ENCODE peak calls at places on chromosomes 3 and 15, in four cellular contexts. E is GM12878, Y is cardiac fibroblast, S is A549. J is an unnamed sample.

GRCh38 chr3:56985460-56986327 is 74.8 kb upstream of the SPATA12 start:
- DNase-seq in E (no peak), Y (peak; percentile 50), S (no peak), J (no peak)

GRCh38 chr3:188605231-188605630 is 451.3 kb downstream of the LPP start:
- DNase-seq in E (no peak), Y (no peak), S (no peak), J (no peak)

GRCh38 chr3:123618768-123619484 is 34.1 kb upstream of the HACD2 start:
- DNase-seq in E (no peak), Y (peak; percentile 94), S (no peak), J (no peak)

GRCh38 chr3:20074226-20075063 is 34.2 kb downstream of the KAT2B start:
- DNase-seq in E (no peak), Y (peak; percentile 53), S (no peak), J (no peak)

GRCh38 chr3:182644800-182645433 is 148.4 kb upstream of the ATP11B start:
- DNase-seq in E (no peak), Y (no peak), S (no peak), J (no peak)

GRCh38 chr15:63015618-63016017 is 26.9 kb upstream of the TPM1 start:
- DNase-seq in E (no peak), Y (peak; percentile 73), S (peak; percentile 68), J (no peak)

GRCh38 chr15:22942877-22943276 is 37.3 kb downstream of the CYFIP1 start:
- DNase-seq in E (no peak), Y (no peak), S (no peak), J (no peak)

GRCh38 chr3:141894524-141895176 is 18.2 kb downstream of the ATP1B3 start:
- DNase-seq in E (no peak), Y (peak; percentile 85), S (peak; percentile 56), J (no peak)

GRCh38 chr3:37912052-37912733 is 50.5 kb downstream of the CTDSPL start:
- DNase-seq in E (no peak), Y (no peak), S (no peak), J (no peak)

GRCh38 chr3:46840491-46840890 is 22.8 kb downstream of the MYL3 start:
- DNase-seq in E (no peak), Y (no peak), S (no peak), J (no peak)

GRCh38 chr3:16899919-16900318 is 15.2 kb downstream of the PLCL2 start:
- DNase-seq in E (no peak), Y (no peak), S (no peak), J (no peak)
- H3K4me3 ChIP-seq in E (no peak overlapping the region), Y (no peak overlapping the region), S (no peak overlapping the region), J (no peak overlapping the region)

DNA sequence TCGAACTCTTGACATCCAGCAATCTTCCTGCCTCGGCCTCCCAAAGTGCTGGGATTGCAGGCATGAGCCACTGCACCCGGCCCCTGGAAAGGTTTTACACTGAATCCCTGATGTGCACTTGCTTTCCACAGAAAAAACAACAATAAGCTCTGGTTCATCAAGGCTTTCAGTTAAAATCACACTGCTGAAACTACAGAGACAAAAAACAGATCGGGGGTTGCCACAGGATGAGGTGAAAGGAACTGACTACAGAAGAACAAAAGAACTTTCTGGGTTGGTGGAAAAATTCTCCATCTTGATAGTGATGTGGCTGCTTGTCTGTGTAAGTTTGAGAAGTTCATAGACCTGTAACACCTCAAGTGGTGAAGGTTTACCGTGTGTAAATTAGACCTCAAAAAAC is 2.9 kb downstream of the RAB43 start:
- DNase-seq in E (no peak), Y (no peak), S (no peak), J (no peak)
- H3K4me3 ChIP-seq in E (peak overlapping the region; percentile 65), Y (no peak overlapping the region), S (no peak overlapping the region), J (no peak overlapping the region)

GRCh38 chr15:77747175-77748077 is 114.7 kb upstream of the LINGO1 start:
- DNase-seq in E (no peak), Y (no peak), S (no peak), J (no peak)
- H3K4me3 ChIP-seq in E (no peak overlapping the region), Y (no peak overlapping the region), S (no peak overlapping the region), J (no peak overlapping the region)

GRCh38 chr3:14405886-14406238 is 3.5 kb downstream of the SLC6A6 start:
- DNase-seq in E (no peak), Y (no peak), S (peak; percentile 49), J (no peak)
- H3K4me3 ChIP-seq in E (peak overlapping the region; percentile 89), Y (no peak overlapping the region), S (peak overlapping the region; percentile 75), J (no peak overlapping the region)

DNA sequence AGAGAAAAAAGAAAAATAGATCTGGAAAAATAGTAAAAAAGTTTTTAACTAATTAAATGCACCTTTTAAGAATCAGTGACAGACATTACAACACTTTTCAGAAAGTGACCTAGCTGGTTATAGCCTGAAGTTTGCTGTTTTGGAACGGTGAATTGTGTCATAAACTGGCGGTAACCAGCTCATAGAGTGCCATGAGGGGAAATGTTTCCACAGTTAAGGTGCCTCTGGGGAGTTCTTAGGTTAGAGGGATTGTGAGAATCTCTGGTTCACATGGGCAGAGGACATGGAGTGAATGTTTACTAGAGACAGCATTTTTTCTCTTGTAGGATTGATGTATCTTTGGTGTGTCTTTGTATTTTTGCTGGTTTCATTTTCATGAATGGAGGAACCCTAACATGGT is 2.8 kb downstream of the TBC1D23 start:
- DNase-seq in E (no peak), Y (no peak), S (no peak), J (no peak)
- H3K4me3 ChIP-seq in E (peak overlapping the region; percentile 36), Y (no peak overlapping the region), S (no peak overlapping the region), J (no peak overlapping the region)

GRCh38 chr3:65616563-65616962 is 422.2 kb downstream of the MAGI1 start:
- DNase-seq in E (no peak), Y (no peak), S (no peak), J (no peak)
- H3K4me3 ChIP-seq in E (no peak overlapping the region), Y (no peak overlapping the region), S (no peak overlapping the region), J (no peak overlapping the region)

DNA sequence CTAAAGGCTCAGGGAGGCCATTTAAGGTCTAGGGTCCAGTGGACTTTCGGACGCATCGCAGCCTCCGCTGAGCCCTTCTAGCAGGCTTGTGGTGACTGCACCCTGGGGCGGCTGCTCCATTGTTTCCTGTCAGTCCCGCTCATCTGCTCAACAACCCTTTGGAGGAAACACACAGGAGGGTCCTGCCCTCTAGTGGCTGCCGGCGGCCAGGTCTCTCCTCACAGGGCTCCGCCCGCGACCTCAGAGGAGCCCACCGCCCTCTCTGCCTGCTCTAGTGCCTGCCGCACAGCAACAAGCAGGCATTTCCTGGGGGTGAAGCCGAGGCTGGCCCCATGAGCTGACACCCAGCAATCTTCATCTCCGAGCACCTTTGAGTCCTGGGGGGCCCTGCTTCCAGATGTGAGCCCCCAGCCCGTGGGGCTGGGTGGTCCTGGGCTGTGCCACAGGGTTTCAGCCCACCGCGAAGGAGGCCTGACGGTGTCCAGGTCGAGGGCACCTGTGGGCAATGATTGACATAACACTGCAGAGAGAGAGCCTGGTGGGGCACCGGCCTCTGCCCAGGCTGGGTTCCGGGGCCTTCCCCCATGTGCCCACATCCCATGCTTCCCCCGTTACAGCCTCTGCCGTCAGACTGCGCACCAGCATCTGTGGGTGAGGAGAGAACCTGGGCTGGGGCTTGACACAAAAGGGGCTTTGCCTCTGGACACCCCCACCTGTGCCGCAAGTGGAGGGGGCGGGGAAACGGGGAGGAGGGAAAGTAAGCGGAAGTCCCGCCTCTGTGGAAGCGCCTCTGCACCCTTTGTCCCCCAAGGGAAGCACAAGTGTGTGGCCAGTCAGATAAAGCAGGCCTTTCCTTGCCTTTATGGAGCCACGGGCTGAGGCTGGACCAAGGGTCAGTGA is 27.0 kb upstream of the SFMBT1 start:
- DNase-seq in E (peak; percentile 43), Y (peak; percentile 79), S (peak; percentile 69), J (peak; percentile 83)
- H3K4me3 ChIP-seq in E (peak overlapping the region; percentile 85), Y (peak overlapping the region; percentile 50), S (peak overlapping the region; percentile 49), J (peak overlapping the region; percentile 83)

J was measured in GM06990.